ENCODE peak calls at places on chromosomes 7 and 10, in four cellular contexts. W is heart right ventricle, K is fibroblast of pulmonary artery, Q is HCT116. B is an unnamed sample.

GRCh38 chr10:96023168-96023567 is 20.2 kb upstream of the CCNJ start:
- DNase-seq in W (no peak), K (no peak), Q (no peak), B (no peak)

GRCh38 chr10:4635883-4636282 is 190.1 kb upstream of the AKR1E2 start:
- DNase-seq in W (no peak), K (no peak), Q (no peak), B (no peak)

GRCh38 chr7:87599336-87599735 is 1.3 kb downstream of the ABCB1 start:
- DNase-seq in W (no peak), K (no peak), Q (no peak), B (peak; percentile 87)

GRCh38 chr7:106329408-106329807 is 44.6 kb upstream of the NAMPT start:
- DNase-seq in W (no peak), K (no peak), Q (no peak), B (no peak)

GRCh38 chr10:12547301-12547771 is 198.0 kb downstream of the CAMK1D start:
- DNase-seq in W (no peak), K (no peak), Q (no peak), B (no peak)

GRCh38 chr10:72238392-72239175 is 22.5 kb upstream of the ASCC1 start:
- DNase-seq in W (no peak), K (no peak), Q (no peak), B (no peak)

GRCh38 chr10:62769574-62770242 is 34.8 kb upstream of the ADO start:
- DNase-seq in W (no peak), K (peak; percentile 18), Q (no peak), B (peak; percentile 16)

GRCh38 chr10:119759832-119760231 is 34.0 kb downstream of the INPP5F start:
- DNase-seq in W (no peak), K (no peak), Q (no peak), B (no peak)

GRCh38 chr10:35532141-35532540 is 73.0 kb upstream of the GJD4 start:
- DNase-seq in W (no peak), K (peak; percentile 6), Q (no peak), B (no peak)

GRCh38 chr7:33905389-33906032 is at the start of gene BMPER:
- DNase-seq in W (no peak), K (peak; percentile 61), Q (no peak), B (no peak)

GRCh38 chr10:102631525-102632393 is 12.5 kb upstream of the TRIM8 start:
- DNase-seq in W (no peak), K (no peak), Q (no peak), B (no peak)

GRCh38 chr10:97687785-97688781 is 1.0 kb upstream of the AVPI1 start:
- DNase-seq in W (no peak), K (peak; percentile 62), Q (no peak), B (peak; percentile 50)

GRCh38 chr7:88437132-88437531 is 130.4 kb upstream of the STEAP4 start:
- DNase-seq in W (no peak), K (no peak), Q (no peak), B (no peak)

GRCh38 chr10:63549810-63550209 is 28.6 kb downstream of the REEP3 start:
- DNase-seq in W (no peak), K (no peak), Q (no peak), B (no peak)

GRCh38 chr7:75843470-75844116 is 30.0 kb upstream of the CCL24 start:
- DNase-seq in W (no peak), K (no peak), Q (no peak), B (no peak)
- TF ChIP-seq CTCF in W (no peak), K (no peak), Q (no peak), B (no peak)

GRCh38 chr7:127447326-127447945 is 54.9 kb upstream of the ZNF800 start:
- DNase-seq in W (no peak), K (peak; percentile 46), Q (peak; percentile 74), B (peak; percentile 87)
- TF ChIP-seq CTCF in W (peak; percentile 60), K (peak; percentile 41), Q (peak; percentile 86), B (peak; percentile 93)

GRCh38 chr7:111756687-111757178 is 194.4 kb upstream of the IMMP2L start:
- DNase-seq in W (peak; percentile 38), K (peak; percentile 92), Q (no peak), B (peak; percentile 84)
- TF ChIP-seq CTCF in W (no peak), K (no peak), Q (no peak), B (no peak)

GRCh38 chr10:77637986-77638765 is 568 bp upstream of the KCNMA1 start:
- DNase-seq in W (no peak), K (peak; percentile 29), Q (no peak), B (no peak)
- TF ChIP-seq CTCF in W (no peak), K (no peak), Q (no peak), B (no peak)

DNA sequence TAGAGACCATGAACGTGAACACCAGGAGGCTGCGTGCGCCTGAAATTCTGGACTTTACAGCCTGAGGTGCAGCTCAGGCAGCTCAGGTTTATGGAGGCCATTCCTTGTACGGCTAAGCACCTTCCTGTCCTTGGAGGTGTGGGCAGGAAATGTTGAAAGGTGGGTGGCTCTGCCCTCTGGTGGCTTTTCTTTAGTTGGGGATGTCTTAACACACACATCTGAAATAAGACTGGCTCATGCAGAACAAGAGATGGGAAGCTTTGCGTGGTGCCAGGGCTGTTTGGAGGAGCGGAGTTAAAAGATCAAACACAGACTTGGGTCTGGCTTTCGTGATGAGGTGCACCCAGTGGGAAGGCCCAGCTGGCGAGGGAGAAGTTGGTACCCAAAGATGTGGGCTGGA is 64.1 kb downstream of the DOCK1 start:
- DNase-seq in W (no peak), K (peak; percentile 6), Q (peak; percentile 8), B (no peak)
- TF ChIP-seq CTCF in W (no peak), K (no peak), Q (peak; percentile 43), B (no peak)

GRCh38 chr7:122884186-122884585 is 2.1 kb downstream of the CADPS2 start:
- DNase-seq in W (no peak), K (no peak), Q (no peak), B (no peak)

GRCh38 chr7:122887848-122888247 is 1.6 kb upstream of the CADPS2 start:
- DNase-seq in W (no peak), K (no peak), Q (no peak), B (no peak)

GRCh38 chr7:122889116-122889515 is 2.9 kb upstream of the CADPS2 start:
- DNase-seq in W (no peak), K (no peak), Q (no peak), B (no peak)

GRCh38 chr7:122886357-122887081 is at the start of gene CADPS2:
- DNase-seq in W (peak; percentile 90), K (peak; percentile 87), Q (peak; percentile 71), B (no peak)

GRCh38 chr7:122887198-122887597 is 938 bp upstream of the CADPS2 start:
- DNase-seq in W (peak; percentile 64), K (peak; percentile 73), Q (peak; percentile 51), B (no peak)
- TF ChIP-seq CTCF in W (no peak), K (peak; percentile 40), Q (no peak), B (no peak)

GRCh38 chr7:122885583-122886356 is 490 bp downstream of the CADPS2 start:
- DNase-seq in W (peak; percentile 30), K (peak; percentile 46), Q (no peak), B (no peak)
- TF ChIP-seq CTCF in W (no peak), K (peak; percentile 16), Q (no peak), B (no peak)

GRCh38 chr7:99500637-99501009 is 542 bp upstream of the ZNF394 start:
- DNase-seq in W (no peak), K (no peak), Q (no peak), B (no peak)

GRCh38 chr7:99497771-99498545 is 2.1 kb downstream of the ZNF394 start:
- DNase-seq in W (no peak), K (no peak), Q (no peak), B (no peak)

GRCh38 chr7:99499356-99499712 is 747 bp downstream of the ZNF394 start:
- DNase-seq in W (no peak), K (no peak), Q (no peak), B (peak; percentile 58)

GRCh38 chr7:99498546-99498944 is 1.5 kb downstream of the ZNF394 start:
- DNase-seq in W (no peak), K (no peak), Q (no peak), B (peak; percentile 64)

DNA sequence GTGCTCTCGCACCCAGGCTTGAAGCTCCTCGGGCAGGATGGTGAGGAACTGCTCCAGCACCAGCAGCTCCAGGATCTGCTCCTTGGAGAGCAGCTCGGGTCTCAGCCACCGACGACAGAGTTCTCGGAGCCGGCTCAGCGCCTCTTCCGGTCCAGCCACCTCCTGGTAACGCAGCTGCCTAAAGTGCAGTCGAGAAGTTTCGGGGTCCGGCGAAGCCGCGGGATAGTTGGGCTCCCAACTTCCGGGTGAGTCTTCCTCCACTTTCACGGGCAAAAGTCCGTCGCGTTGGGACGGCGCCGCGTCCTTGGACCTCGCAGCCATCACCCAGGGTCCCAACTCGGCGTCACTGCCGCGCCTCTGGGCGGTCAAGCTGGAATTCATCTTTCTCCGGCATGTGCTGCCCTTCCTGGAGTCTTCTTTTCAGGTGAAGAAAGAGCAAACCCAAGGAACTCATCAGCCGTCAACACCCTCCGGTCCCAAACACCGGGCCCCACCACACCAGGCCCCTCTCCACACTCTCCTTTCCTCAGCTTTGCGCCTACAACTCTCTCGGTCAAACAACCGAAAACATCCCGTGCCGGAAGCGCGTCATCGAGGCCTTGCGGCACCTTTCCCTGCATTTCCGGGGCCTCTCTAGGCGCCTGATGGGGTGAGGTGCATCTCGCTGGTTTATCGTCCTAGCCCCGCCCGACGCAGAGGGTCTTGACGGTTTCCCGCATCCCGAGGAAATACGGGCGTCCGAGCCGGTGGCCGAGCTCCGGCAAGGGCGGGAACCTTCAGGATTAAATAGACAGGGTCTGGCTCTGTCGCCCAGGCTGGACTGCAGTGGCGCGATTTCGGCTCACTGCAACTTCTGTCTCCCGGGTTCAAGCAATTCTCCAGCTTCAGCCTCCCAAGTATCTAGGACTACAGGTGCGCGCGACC is at the start of gene ZNF394:
- DNase-seq in W (peak; percentile 93), K (peak; percentile 94), Q (peak; percentile 87), B (peak; percentile 97)
- TF ChIP-seq CTCF in W (no peak), K (no peak), Q (no peak), B (no peak)

DNA sequence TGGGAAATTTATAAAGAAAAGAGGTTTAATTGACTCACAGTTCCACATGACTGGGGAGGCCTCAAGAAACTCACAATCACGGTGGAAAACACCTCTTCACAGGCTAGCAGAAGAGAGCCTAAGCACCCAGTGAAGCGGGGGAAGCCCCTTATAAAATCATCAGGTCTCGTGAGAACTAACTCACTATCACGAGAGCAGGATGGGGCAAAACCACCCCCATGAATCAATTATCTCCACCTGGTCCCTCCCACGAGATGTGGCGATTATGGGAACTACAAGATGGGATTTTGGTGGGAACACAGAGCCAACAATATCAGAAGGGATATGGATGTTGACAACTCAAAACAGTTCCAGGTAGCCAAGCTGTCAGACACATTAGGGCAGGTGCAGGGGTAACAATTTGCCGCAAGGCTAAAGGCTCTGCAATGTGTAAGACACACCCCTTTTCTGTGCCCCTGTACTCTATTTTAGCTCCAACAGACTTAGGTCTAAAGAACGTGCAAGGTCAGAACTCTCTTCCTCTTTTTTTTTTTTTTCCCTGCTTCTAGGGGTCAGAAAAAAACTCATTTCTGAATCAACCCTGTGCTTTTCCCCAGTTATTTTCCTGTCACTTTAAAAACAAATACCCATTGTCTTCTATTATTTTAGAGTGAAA is 30.7 kb upstream of the RBM20 start:
- DNase-seq in W (no peak), K (no peak), Q (no peak), B (peak; percentile 52)
- TF ChIP-seq CTCF in W (no peak), K (no peak), Q (peak; percentile 27), B (no peak)

GRCh38 chr7:81715984-81716588 is 53.8 kb downstream of the HGF start:
- DNase-seq in W (peak; percentile 4), K (peak; percentile 72), Q (peak; percentile 60), B (peak; percentile 27)
- TF ChIP-seq CTCF in W (no peak), K (peak; percentile 49), Q (peak; percentile 67), B (no peak)

B was measured in NB4.